ENCODE peak calls at places on chromosomes 13 and 19, in five cellular contexts. X is NCI-H2029; J is lung; N is neural crest cell; T is CD8-positive, alpha-beta T cell. I is an unnamed sample.

GRCh38 chr19:33240181-33240771 is 14.6 kb upstream of the SLC7A10 start:
- DNase-seq in T (no peak), X (no peak), N (no peak), J (no peak), I (no peak)

GRCh38 chr19:6464070-6464873 is at the start of gene CRB3:
- DNase-seq in N (no peak), J (peak), T (peak), X (peak), I (no peak)

GRCh38 chr19:38869160-38869835 is 8.8 kb downstream of the RINL start:
- DNase-seq in N (no peak), X (no peak), J (no peak), T (peak), I (no peak)

GRCh38 chr13:113774177-113775107 is 15.4 kb downstream of the TMEM255B start:
- DNase-seq in N (no peak), X (no peak), T (no peak), J (no peak), I (peak)

GRCh38 chr13:52104624-52105023 is 24.2 kb downstream of the NEK5 start:
- DNase-seq in J (no peak), T (no peak), X (no peak), N (no peak), I (peak)

GRCh38 chr13:113535381-113535781 is 44.9 kb upstream of the DCUN1D2 start:
- DNase-seq in J (no peak), T (no peak), X (no peak), N (no peak), I (no peak)

GRCh38 chr19:46844067-46844489 is 6.6 kb downstream of the AP2S1 start:
- DNase-seq in X (no peak), J (no peak), N (no peak), T (no peak), I (peak)

GRCh38 chr19:50419580-50420035 is 870 bp downstream of the SPIB start:
- DNase-seq in T (no peak), J (no peak), N (no peak), X (no peak), I (no peak)

GRCh38 chr13:92017737-92018136 is 619.3 kb downstream of the GPC5 start:
- DNase-seq in T (no peak), J (no peak), N (no peak), X (no peak), I (no peak)

I was measured in iris pigment epithelial cell.